ENCODE peak calls at places on chromosomes 2 and 18, in five cellular contexts. One of them, this sample, is unnamed.
A peak's percentile ranks its signal among the peaks of the same experiment; 100 is the strongest.

GRCh38 chr2:74567862-74568261 is 13.3 kb downstream of the DOK1 start:
- DNase-seq in H4: peak; percentile 44
- DNase-seq in HL-60: no peak
- DNase-seq in bronchial epithelial cell: peak; percentile 69
- DNase-seq in NCI-H1436: no peak
- DNase-seq in this sample: peak; percentile 48

GRCh38 chr2:216698895-216699294 is 3.5 kb upstream of the IGFBP5 start:
- DNase-seq in HL-60: no peak
- DNase-seq in bronchial epithelial cell: peak; percentile 71
- DNase-seq in H4: peak; percentile 86
- DNase-seq in NCI-H1436: peak; percentile 85
- DNase-seq in this sample: no peak

GRCh38 chr2:42792583-42793313 is at the start of gene HAAO:
- DNase-seq in HL-60: no peak
- DNase-seq in NCI-H1436: no peak
- DNase-seq in H4: no peak
- DNase-seq in bronchial epithelial cell: no peak
- DNase-seq in this sample: no peak

GRCh38 chr2:10212827-10213226 is 89.9 kb upstream of the HPCAL1 start:
- DNase-seq in bronchial epithelial cell: no peak
- DNase-seq in NCI-H1436: no peak
- DNase-seq in H4: no peak
- DNase-seq in HL-60: no peak
- DNase-seq in this sample: no peak

GRCh38 chr2:164745012-164745797 is 96.4 kb downstream of the COBLL1 start:
- DNase-seq in H4: no peak
- DNase-seq in bronchial epithelial cell: peak; percentile 22
- DNase-seq in NCI-H1436: no peak
- DNase-seq in HL-60: no peak
- DNase-seq in this sample: no peak

GRCh38 chr2:49289711-49290110 is 135.4 kb upstream of the FSHR start:
- DNase-seq in NCI-H1436: no peak
- DNase-seq in HL-60: no peak
- DNase-seq in H4: no peak
- DNase-seq in bronchial epithelial cell: no peak
- DNase-seq in this sample: no peak

GRCh38 chr2:174691203-174691779 is 73.0 kb downstream of the CHRNA1 start:
- DNase-seq in H4: no peak
- DNase-seq in NCI-H1436: no peak
- DNase-seq in bronchial epithelial cell: no peak
- DNase-seq in HL-60: no peak
- DNase-seq in this sample: no peak

GRCh38 chr2:176493221-176493825 is 224.1 kb downstream of the MTX2 start:
- DNase-seq in bronchial epithelial cell: no peak
- DNase-seq in NCI-H1436: peak; percentile 70
- DNase-seq in HL-60: no peak
- DNase-seq in H4: no peak
- DNase-seq in this sample: no peak

GRCh38 chr2:205808493-205809121 is 126.3 kb downstream of the NRP2 start:
- DNase-seq in NCI-H1436: no peak
- DNase-seq in H4: peak; percentile 53
- DNase-seq in bronchial epithelial cell: no peak
- DNase-seq in HL-60: no peak
- DNase-seq in this sample: no peak

GRCh38 chr2:127128508-127128907 is 21.6 kb upstream of the BIN1 start:
- DNase-seq in H4: no peak
- DNase-seq in bronchial epithelial cell: peak; percentile 55
- DNase-seq in NCI-H1436: no peak
- DNase-seq in HL-60: no peak
- DNase-seq in this sample: no peak

GRCh38 chr2:119760237-119760807 is 600 bp downstream of the PTPN4 start:
- DNase-seq in bronchial epithelial cell: no peak
- DNase-seq in H4: no peak
- DNase-seq in NCI-H1436: no peak
- DNase-seq in HL-60: no peak
- DNase-seq in this sample: no peak

GRCh38 chr2:178324072-178324471 is 126.9 kb downstream of the PRKRA start:
- DNase-seq in bronchial epithelial cell: no peak
- DNase-seq in HL-60: no peak
- DNase-seq in H4: no peak
- DNase-seq in NCI-H1436: no peak
- DNase-seq in this sample: no peak

GRCh38 chr18:78542204-78542603 is 437.4 kb upstream of the SALL3 start:
- DNase-seq in NCI-H1436: no peak
- DNase-seq in bronchial epithelial cell: peak; percentile 19
- DNase-seq in HL-60: peak; percentile 15
- DNase-seq in H4: peak; percentile 81
- DNase-seq in this sample: peak; percentile 36

GRCh38 chr2:215528555-215528954 is 92.7 kb upstream of the FN1 start:
- DNase-seq in HL-60: no peak
- DNase-seq in H4: peak; percentile 60
- DNase-seq in NCI-H1436: no peak
- DNase-seq in bronchial epithelial cell: peak; percentile 99
- DNase-seq in this sample: no peak

GRCh38 chr2:161004379-161004778 is 155.8 kb upstream of the TANK start:
- DNase-seq in HL-60: no peak
- DNase-seq in NCI-H1436: no peak
- DNase-seq in bronchial epithelial cell: peak; percentile 13
- DNase-seq in H4: peak; percentile 14
- DNase-seq in this sample: no peak

GRCh38 chr2:70779911-70780580 is 10.4 kb downstream of the FIGLA start:
- DNase-seq in HL-60: no peak
- DNase-seq in NCI-H1436: no peak
- DNase-seq in H4: no peak
- DNase-seq in bronchial epithelial cell: peak; percentile 76
- DNase-seq in this sample: no peak

GRCh38 chr2:161384864-161385263 is 31.2 kb upstream of the TBR1 start:
- DNase-seq in NCI-H1436: peak; percentile 2
- DNase-seq in bronchial epithelial cell: no peak
- DNase-seq in H4: no peak
- DNase-seq in HL-60: no peak
- DNase-seq in this sample: no peak

GRCh38 chr2:63497561-63497960 is 90.7 kb downstream of the WDPCP start:
- DNase-seq in HL-60: no peak
- DNase-seq in NCI-H1436: no peak
- DNase-seq in H4: no peak
- DNase-seq in bronchial epithelial cell: peak; percentile 65
- DNase-seq in this sample: no peak

GRCh38 chr2:45780541-45781463 is 129.3 kb downstream of the PRKCE start:
- DNase-seq in HL-60: no peak
- DNase-seq in NCI-H1436: no peak
- DNase-seq in H4: no peak
- DNase-seq in bronchial epithelial cell: no peak
- DNase-seq in this sample: no peak

GRCh38 chr2:119389615-119390306 is 23.0 kb downstream of the DBI start:
- DNase-seq in NCI-H1436: no peak
- DNase-seq in bronchial epithelial cell: peak; percentile 80
- DNase-seq in HL-60: no peak
- DNase-seq in H4: peak; percentile 38
- DNase-seq in this sample: no peak

GRCh38 chr2:27885246-27885645 is 4.9 kb downstream of the RBKS start:
- DNase-seq in bronchial epithelial cell: peak; percentile 38
- DNase-seq in NCI-H1436: no peak
- DNase-seq in H4: no peak
- DNase-seq in HL-60: no peak
- DNase-seq in this sample: no peak

GRCh38 chr18:61892683-61893303 is at the start of gene RNF152:
- DNase-seq in bronchial epithelial cell: peak; percentile 18
- DNase-seq in H4: no peak
- DNase-seq in HL-60: no peak
- DNase-seq in NCI-H1436: peak; percentile 52
- DNase-seq in this sample: no peak

GRCh38 chr18:61199131-61199903 is 133.9 kb upstream of the CDH20 start:
- DNase-seq in bronchial epithelial cell: no peak
- DNase-seq in H4: no peak
- DNase-seq in HL-60: no peak
- DNase-seq in NCI-H1436: no peak
- DNase-seq in this sample: no peak

GRCh38 chr2:13002948-13003347 is 286.2 kb downstream of the TRIB2 start:
- DNase-seq in H4: no peak
- DNase-seq in HL-60: no peak
- DNase-seq in bronchial epithelial cell: no peak
- DNase-seq in NCI-H1436: no peak
- DNase-seq in this sample: no peak

GRCh38 chr2:226977775-226978190 is 141.9 kb downstream of the RHBDD1 start:
- DNase-seq in H4: peak; percentile 25
- DNase-seq in HL-60: no peak
- DNase-seq in bronchial epithelial cell: peak; percentile 87
- DNase-seq in NCI-H1436: peak; percentile 6
- DNase-seq in this sample: peak; percentile 68

GRCh38 chr2:231331533-231331932 is 64.0 kb upstream of the B3GNT7 start:
- DNase-seq in H4: no peak
- DNase-seq in HL-60: no peak
- DNase-seq in NCI-H1436: no peak
- DNase-seq in bronchial epithelial cell: no peak
- DNase-seq in this sample: no peak

GRCh38 chr2:44310287-44310686 is 35.0 kb downstream of the SLC3A1 start:
- DNase-seq in H4: no peak
- DNase-seq in HL-60: no peak
- DNase-seq in NCI-H1436: no peak
- DNase-seq in bronchial epithelial cell: no peak
- DNase-seq in this sample: no peak

GRCh38 chr2:237456200-237456731 is 30.8 kb upstream of the MLPH start:
- DNase-seq in H4: peak; percentile 100
- DNase-seq in NCI-H1436: no peak
- DNase-seq in bronchial epithelial cell: peak; percentile 30
- DNase-seq in HL-60: no peak
- DNase-seq in this sample: no peak

GRCh38 chr2:172965433-172965832 is 110.2 kb upstream of the MAP3K20 start:
- DNase-seq in bronchial epithelial cell: no peak
- DNase-seq in HL-60: no peak
- DNase-seq in H4: no peak
- DNase-seq in NCI-H1436: no peak
- DNase-seq in this sample: no peak

GRCh38 chr2:113212245-113213060 is 38.7 kb downstream of the PSD4 start:
- DNase-seq in bronchial epithelial cell: no peak
- DNase-seq in NCI-H1436: no peak
- DNase-seq in H4: no peak
- DNase-seq in HL-60: no peak
- DNase-seq in this sample: no peak

GRCh38 chr2:226583715-226584114 is 215.9 kb downstream of the IRS1 start:
- DNase-seq in bronchial epithelial cell: peak; percentile 84
- DNase-seq in H4: peak; percentile 56
- DNase-seq in NCI-H1436: no peak
- DNase-seq in HL-60: no peak
- DNase-seq in this sample: no peak

GRCh38 chr2:19139386-19139785 is 219.0 kb downstream of the OSR1 start:
- DNase-seq in HL-60: no peak
- DNase-seq in H4: no peak
- DNase-seq in NCI-H1436: no peak
- DNase-seq in bronchial epithelial cell: no peak
- DNase-seq in this sample: no peak

GRCh38 chr18:7488571-7488970 is 78.5 kb upstream of the PTPRM start:
- DNase-seq in H4: no peak
- DNase-seq in HL-60: no peak
- DNase-seq in bronchial epithelial cell: peak; percentile 5
- DNase-seq in NCI-H1436: no peak
- DNase-seq in this sample: no peak

GRCh38 chr2:79591281-79591680 is 78.4 kb downstream of the CTNNA2 start:
- DNase-seq in bronchial epithelial cell: no peak
- DNase-seq in H4: no peak
- DNase-seq in NCI-H1436: no peak
- DNase-seq in HL-60: no peak
- DNase-seq in this sample: no peak

GRCh38 chr2:45131587-45131986 is 122.3 kb upstream of the SIX2 start:
- DNase-seq in bronchial epithelial cell: no peak
- DNase-seq in H4: peak; percentile 92
- DNase-seq in NCI-H1436: no peak
- DNase-seq in HL-60: peak; percentile 24
- DNase-seq in this sample: no peak

GRCh38 chr2:20576598-20577115 is 74.2 kb downstream of the HS1BP3 start:
- DNase-seq in bronchial epithelial cell: no peak
- DNase-seq in HL-60: no peak
- DNase-seq in NCI-H1436: no peak
- DNase-seq in H4: no peak
- DNase-seq in this sample: no peak

GRCh38 chr18:9708882-9709877 is 1.1 kb downstream of the RAB31 start:
- DNase-seq in NCI-H1436: no peak
- DNase-seq in HL-60: no peak
- DNase-seq in H4: no peak
- DNase-seq in bronchial epithelial cell: no peak
- DNase-seq in this sample: no peak

GRCh38 chr18:51490417-51490816 is 292.9 kb upstream of the MEX3C start:
- DNase-seq in HL-60: no peak
- DNase-seq in bronchial epithelial cell: no peak
- DNase-seq in NCI-H1436: no peak
- DNase-seq in H4: no peak
- DNase-seq in this sample: no peak

GRCh38 chr2:63983986-63984605 is 35.1 kb downstream of the VPS54 start:
- DNase-seq in HL-60: no peak
- DNase-seq in NCI-H1436: no peak
- DNase-seq in H4: no peak
- DNase-seq in bronchial epithelial cell: no peak
- DNase-seq in this sample: no peak

GRCh38 chr2:216838146-216838545 is 21.7 kb downstream of the TNP1 start:
- DNase-seq in NCI-H1436: no peak
- DNase-seq in bronchial epithelial cell: no peak
- DNase-seq in HL-60: no peak
- DNase-seq in H4: no peak
- DNase-seq in this sample: no peak